ENCODE peak calls at places on chromosomes 3 and 15, in seven cellular contexts. One of them, this sample, is unnamed.

GRCh38 chr3:62332771-62333381 is 40.5 kb downstream of the FEZF2 start:
- DNase-seq in lower lobe of right lung: no peak
- DNase-seq in psoas muscle: no peak
- DNase-seq in GM23338: peak
- DNase-seq in trophoblast cell: peak
- DNase-seq in transverse colon: no peak
- DNase-seq in adrenal gland: no peak
- DNase-seq in this sample: no peak

GRCh38 chr3:112822116-112823055 is 24.3 kb downstream of the CD200R1L start:
- DNase-seq in lower lobe of right lung: no peak
- DNase-seq in psoas muscle: no peak
- DNase-seq in GM23338: no peak
- DNase-seq in trophoblast cell: peak
- DNase-seq in transverse colon: no peak
- DNase-seq in adrenal gland: no peak
- DNase-seq in this sample: no peak

GRCh38 chr3:171704002-171704401 is 106.3 kb downstream of the PLD1 start:
- DNase-seq in lower lobe of right lung: no peak
- DNase-seq in psoas muscle: no peak
- DNase-seq in GM23338: peak
- DNase-seq in trophoblast cell: peak
- DNase-seq in transverse colon: peak
- DNase-seq in adrenal gland: peak
- DNase-seq in this sample: no peak

GRCh38 chr3:125146601-125147490 is 65.7 kb downstream of the SLC12A8 start:
- DNase-seq in lower lobe of right lung: no peak
- DNase-seq in psoas muscle: peak
- DNase-seq in GM23338: no peak
- DNase-seq in trophoblast cell: no peak
- DNase-seq in transverse colon: no peak
- DNase-seq in adrenal gland: peak
- DNase-seq in this sample: no peak

GRCh38 chr3:186523022-186523421 is 21.2 kb downstream of the CRYGS start:
- DNase-seq in lower lobe of right lung: no peak
- DNase-seq in psoas muscle: no peak
- DNase-seq in GM23338: no peak
- DNase-seq in trophoblast cell: no peak
- DNase-seq in transverse colon: no peak
- DNase-seq in adrenal gland: no peak
- DNase-seq in this sample: no peak

GRCh38 chr3:161096771-161097367 is 8.3 kb downstream of the B3GALNT1 start:
- DNase-seq in lower lobe of right lung: no peak
- DNase-seq in psoas muscle: no peak
- DNase-seq in GM23338: peak
- DNase-seq in trophoblast cell: peak
- DNase-seq in transverse colon: no peak
- DNase-seq in adrenal gland: no peak
- DNase-seq in this sample: peak

GRCh38 chr3:148958681-148959080 is 32.7 kb upstream of the GYG1 start:
- DNase-seq in lower lobe of right lung: no peak
- DNase-seq in psoas muscle: no peak
- DNase-seq in GM23338: no peak
- DNase-seq in trophoblast cell: no peak
- DNase-seq in transverse colon: no peak
- DNase-seq in adrenal gland: no peak
- DNase-seq in this sample: no peak

GRCh38 chr15:64430000-64430735 is 30.2 kb upstream of the ZNF609 start:
- DNase-seq in lower lobe of right lung: no peak
- DNase-seq in psoas muscle: no peak
- DNase-seq in GM23338: peak
- DNase-seq in trophoblast cell: no peak
- DNase-seq in transverse colon: peak
- DNase-seq in adrenal gland: no peak
- DNase-seq in this sample: no peak

GRCh38 chr3:127108796-127109195 is 84.1 kb upstream of the PRR23E start:
- DNase-seq in lower lobe of right lung: no peak
- DNase-seq in psoas muscle: no peak
- DNase-seq in GM23338: no peak
- DNase-seq in trophoblast cell: no peak
- DNase-seq in transverse colon: no peak
- DNase-seq in adrenal gland: no peak
- DNase-seq in this sample: no peak

GRCh38 chr3:4981160-4981687 is 2.0 kb downstream of the BHLHE40 start:
- DNase-seq in lower lobe of right lung: no peak
- DNase-seq in psoas muscle: no peak
- DNase-seq in GM23338: no peak
- DNase-seq in trophoblast cell: no peak
- DNase-seq in transverse colon: no peak
- DNase-seq in adrenal gland: no peak
- DNase-seq in this sample: no peak

GRCh38 chr15:67456677-67457529 is 64.0 kb upstream of the C15orf61 start:
- DNase-seq in lower lobe of right lung: peak
- DNase-seq in psoas muscle: peak
- DNase-seq in GM23338: peak
- DNase-seq in trophoblast cell: peak
- DNase-seq in transverse colon: peak
- DNase-seq in adrenal gland: peak
- DNase-seq in this sample: peak

GRCh38 chr3:124669470-124669869 is 60.8 kb upstream of the UMPS start:
- DNase-seq in lower lobe of right lung: no peak
- DNase-seq in psoas muscle: no peak
- DNase-seq in GM23338: no peak
- DNase-seq in trophoblast cell: no peak
- DNase-seq in transverse colon: no peak
- DNase-seq in adrenal gland: no peak
- DNase-seq in this sample: no peak

GRCh38 chr3:100189444-100189964 is 71.3 kb upstream of the TBC1D23 start:
- DNase-seq in lower lobe of right lung: no peak
- DNase-seq in psoas muscle: no peak
- DNase-seq in GM23338: no peak
- DNase-seq in trophoblast cell: no peak
- DNase-seq in transverse colon: no peak
- DNase-seq in adrenal gland: no peak
- DNase-seq in this sample: no peak

GRCh38 chr3:13662238-13662847 is 113.4 kb downstream of the FBLN2 start:
- DNase-seq in lower lobe of right lung: no peak
- DNase-seq in psoas muscle: no peak
- DNase-seq in GM23338: no peak
- DNase-seq in trophoblast cell: no peak
- DNase-seq in transverse colon: no peak
- DNase-seq in adrenal gland: no peak
- DNase-seq in this sample: no peak

GRCh38 chr3:14957933-14958332 is 10.6 kb downstream of the NR2C2 start:
- DNase-seq in lower lobe of right lung: no peak
- DNase-seq in psoas muscle: no peak
- DNase-seq in GM23338: no peak
- DNase-seq in trophoblast cell: peak
- DNase-seq in transverse colon: no peak
- DNase-seq in adrenal gland: no peak
- DNase-seq in this sample: no peak

GRCh38 chr15:31300981-31301686 is 25.5 kb upstream of the KLF13 start:
- DNase-seq in lower lobe of right lung: no peak
- DNase-seq in psoas muscle: peak
- DNase-seq in GM23338: no peak
- DNase-seq in trophoblast cell: no peak
- DNase-seq in transverse colon: no peak
- DNase-seq in adrenal gland: no peak
- DNase-seq in this sample: no peak

GRCh38 chr3:139774570-139775302 is 97.0 kb upstream of the NMNAT3 start:
- DNase-seq in lower lobe of right lung: no peak
- DNase-seq in psoas muscle: peak
- DNase-seq in GM23338: peak
- DNase-seq in trophoblast cell: peak
- DNase-seq in transverse colon: no peak
- DNase-seq in adrenal gland: no peak
- DNase-seq in this sample: no peak

GRCh38 chr3:111521881-111522280 is 20.1 kb upstream of the CD96 start:
- DNase-seq in lower lobe of right lung: no peak
- DNase-seq in psoas muscle: no peak
- DNase-seq in GM23338: no peak
- DNase-seq in trophoblast cell: no peak
- DNase-seq in transverse colon: no peak
- DNase-seq in adrenal gland: no peak
- DNase-seq in this sample: no peak

GRCh38 chr3:27451261-27451660 is 32.9 kb downstream of the SLC4A7 start:
- DNase-seq in lower lobe of right lung: no peak
- DNase-seq in psoas muscle: no peak
- DNase-seq in GM23338: no peak
- DNase-seq in trophoblast cell: no peak
- DNase-seq in transverse colon: no peak
- DNase-seq in adrenal gland: no peak
- DNase-seq in this sample: no peak

GRCh38 chr3:172203522-172204258 is 164.3 kb downstream of the FNDC3B start:
- DNase-seq in lower lobe of right lung: no peak
- DNase-seq in psoas muscle: no peak
- DNase-seq in GM23338: no peak
- DNase-seq in trophoblast cell: peak
- DNase-seq in transverse colon: no peak
- DNase-seq in adrenal gland: no peak
- DNase-seq in this sample: no peak

GRCh38 chr3:84960994-84961393 is 2.2 kb downstream of the CADM2 start:
- DNase-seq in lower lobe of right lung: no peak
- DNase-seq in psoas muscle: no peak
- DNase-seq in GM23338: no peak
- DNase-seq in trophoblast cell: no peak
- DNase-seq in transverse colon: no peak
- DNase-seq in adrenal gland: no peak
- DNase-seq in this sample: no peak
- H3K4me3 ChIP-seq in lower lobe of right lung: no peak
- H3K4me3 ChIP-seq in psoas muscle: peak
- H3K4me3 ChIP-seq in GM23338: peak
- H3K4me3 ChIP-seq in trophoblast cell: no peak
- H3K4me3 ChIP-seq in transverse colon: no peak
- H3K4me3 ChIP-seq in adrenal gland: no peak
- H3K4me3 ChIP-seq in this sample: no peak

DNA sequence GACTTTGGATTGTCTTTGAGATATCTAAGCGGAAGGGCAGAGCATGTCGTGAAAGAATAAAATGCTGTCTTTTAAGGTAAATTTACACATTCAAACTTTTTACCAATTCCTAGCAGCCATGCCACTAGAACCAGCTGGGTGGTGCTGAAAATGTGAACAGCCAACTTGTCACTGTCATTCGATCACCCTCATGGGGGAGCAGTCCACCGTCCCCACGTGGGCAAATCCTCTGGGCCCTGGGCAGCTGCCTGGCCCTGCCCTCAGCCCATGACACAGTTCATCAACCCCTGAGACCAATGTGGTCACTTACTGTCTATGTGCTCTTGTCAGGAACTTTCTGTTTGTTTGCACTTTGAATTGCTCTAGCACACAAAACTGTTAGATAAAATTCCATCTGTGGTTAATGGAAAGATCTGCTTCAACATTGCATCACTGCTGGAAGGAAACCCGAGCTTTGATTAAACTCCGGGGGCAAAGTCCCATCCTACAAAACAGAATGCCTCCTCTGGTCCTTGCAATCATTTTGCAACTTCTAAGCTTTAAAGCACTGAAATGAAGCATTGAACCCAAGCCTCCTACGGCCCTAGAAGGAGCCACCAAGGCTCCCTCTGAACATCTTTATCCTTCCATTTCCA is 50.1 kb downstream of the PCSK6 start:
- DNase-seq in lower lobe of right lung: no peak
- DNase-seq in psoas muscle: peak
- DNase-seq in GM23338: no peak
- DNase-seq in trophoblast cell: no peak
- DNase-seq in transverse colon: no peak
- DNase-seq in adrenal gland: no peak
- DNase-seq in this sample: no peak
- H3K4me3 ChIP-seq in lower lobe of right lung: no peak
- H3K4me3 ChIP-seq in psoas muscle: peak
- H3K4me3 ChIP-seq in GM23338: no peak
- H3K4me3 ChIP-seq in trophoblast cell: no peak
- H3K4me3 ChIP-seq in transverse colon: no peak
- H3K4me3 ChIP-seq in adrenal gland: no peak
- H3K4me3 ChIP-seq in this sample: no peak

DNA sequence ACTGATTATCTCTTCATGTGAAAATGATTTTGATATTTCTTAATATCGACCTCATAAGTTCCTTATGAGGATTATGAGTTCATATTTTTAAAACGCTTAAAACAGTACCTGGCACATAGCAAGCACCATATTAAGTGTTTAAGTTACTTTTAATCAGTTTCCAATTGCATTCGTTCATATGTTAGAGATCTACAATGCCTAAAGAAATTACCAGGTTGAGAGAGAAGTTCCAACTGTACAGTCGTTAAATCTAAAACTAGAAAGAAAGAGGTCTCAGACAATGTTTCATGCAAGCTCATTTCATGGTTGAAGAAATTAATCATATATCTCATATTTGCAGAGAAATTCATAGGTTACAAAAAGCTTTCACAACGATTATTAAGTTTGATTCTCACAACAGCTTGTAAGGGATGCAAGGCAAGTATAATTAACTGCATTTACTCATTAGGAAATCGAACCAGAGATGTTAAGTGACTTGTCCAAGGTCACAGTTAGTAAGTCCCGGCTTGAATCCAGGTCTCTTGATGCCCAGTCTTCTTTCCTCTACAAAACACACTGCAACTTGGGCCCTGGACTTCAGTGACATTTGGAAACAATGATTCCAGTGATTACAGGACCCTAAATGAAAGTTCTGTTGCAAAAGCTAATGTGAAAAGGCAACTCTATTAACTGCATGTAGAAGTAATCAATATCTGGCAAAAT is 1.3 kb downstream of the MYO5A start:
- DNase-seq in lower lobe of right lung: no peak
- DNase-seq in psoas muscle: no peak
- DNase-seq in GM23338: no peak
- DNase-seq in trophoblast cell: no peak
- DNase-seq in transverse colon: no peak
- DNase-seq in adrenal gland: no peak
- DNase-seq in this sample: no peak
- H3K4me3 ChIP-seq in lower lobe of right lung: peak
- H3K4me3 ChIP-seq in psoas muscle: peak
- H3K4me3 ChIP-seq in GM23338: peak
- H3K4me3 ChIP-seq in trophoblast cell: no peak
- H3K4me3 ChIP-seq in transverse colon: peak
- H3K4me3 ChIP-seq in adrenal gland: peak
- H3K4me3 ChIP-seq in this sample: no peak

GRCh38 chr3:145719118-145719517 is 441.9 kb downstream of the PLOD2 start:
- DNase-seq in lower lobe of right lung: no peak
- DNase-seq in psoas muscle: no peak
- DNase-seq in GM23338: peak
- DNase-seq in trophoblast cell: no peak
- DNase-seq in transverse colon: no peak
- DNase-seq in adrenal gland: no peak
- DNase-seq in this sample: no peak
- H3K4me3 ChIP-seq in lower lobe of right lung: no peak
- H3K4me3 ChIP-seq in psoas muscle: no peak
- H3K4me3 ChIP-seq in GM23338: no peak
- H3K4me3 ChIP-seq in trophoblast cell: no peak
- H3K4me3 ChIP-seq in transverse colon: no peak
- H3K4me3 ChIP-seq in adrenal gland: no peak
- H3K4me3 ChIP-seq in this sample: no peak

This sample was measured in pancreas.